ENCODE peak calls at places on chromosomes 2 and 18, in four cellular contexts. G, W, O and A are unnamed samples.

GRCh38 chr2:55115795-55116597 is 65.7 kb upstream of the RTN4 start:
- DNase-seq in G (no peak), W (no peak), O (peak), A (no peak)

GRCh38 chr2:163667064-163667887 is 68.5 kb downstream of the FIGN start:
- DNase-seq in G (peak), W (no peak), O (peak), A (no peak)

GRCh38 chr2:101859604-101860003 is 132.2 kb upstream of the IL1R2 start:
- DNase-seq in G (no peak), W (no peak), O (no peak), A (no peak)

GRCh38 chr2:28366496-28367282 is 26.0 kb upstream of the FOSL2 start:
- DNase-seq in G (no peak), W (peak), O (peak), A (no peak)

GRCh38 chr18:62033207-62033606 is 140.4 kb upstream of the RNF152 start:
- DNase-seq in G (no peak), W (peak), O (no peak), A (no peak)

GRCh38 chr18:74496508-74497307 is 545 bp downstream of the CNDP2 start:
- DNase-seq in G (peak), W (no peak), O (peak), A (no peak)

GRCh38 chr2:41829011-41829500 is 218.8 kb upstream of the PKDCC start:
- DNase-seq in G (no peak), W (no peak), O (no peak), A (no peak)

GRCh38 chr2:131031431-131031841 is 61.8 kb downstream of the FAM168B start:
- DNase-seq in G (no peak), W (no peak), O (no peak), A (no peak)

GRCh38 chr18:63266888-63267790 is 52.4 kb downstream of the BCL2 start:
- DNase-seq in G (no peak), W (no peak), O (no peak), A (no peak)

GRCh38 chr2:120912101-120912985 is 176.7 kb downstream of the GLI2 start:
- DNase-seq in G (peak), W (no peak), O (peak), A (peak)

GRCh38 chr2:111938392-111938791 is 40.0 kb downstream of the MERTK start:
- DNase-seq in G (no peak), W (no peak), O (no peak), A (no peak)

GRCh38 chr18:48835119-48835518 is 115.6 kb downstream of the SMAD7 start:
- DNase-seq in G (no peak), W (no peak), O (no peak), A (no peak)

GRCh38 chr2:28327963-28328922 is 64.4 kb upstream of the FOSL2 start:
- DNase-seq in G (peak), W (no peak), O (no peak), A (peak)

DNA sequence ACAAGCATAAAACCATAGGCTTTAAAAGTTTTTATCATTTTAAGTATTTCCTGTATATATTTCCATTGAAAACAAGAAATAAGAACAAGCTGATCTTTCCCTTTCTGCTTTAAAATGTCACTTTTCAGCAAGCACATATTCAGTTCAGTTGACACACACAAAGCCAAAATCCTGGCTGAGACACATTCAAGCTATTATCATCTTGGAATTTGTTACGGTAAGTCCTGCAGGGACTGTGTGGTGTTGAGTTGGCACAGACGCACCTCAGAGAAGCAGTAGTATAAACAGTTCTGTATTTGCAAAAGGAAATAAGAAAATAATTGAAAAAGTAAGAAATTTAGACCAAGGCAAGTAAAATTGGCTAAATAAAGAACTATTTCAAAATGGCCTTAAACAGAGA is 10.4 kb upstream of the DAW1 start:
- DNase-seq in G (no peak), W (no peak), O (no peak), A (no peak)
- H3K27ac ChIP-seq in G (no peak), W (no peak), O (no peak), A (peak)

DNA sequence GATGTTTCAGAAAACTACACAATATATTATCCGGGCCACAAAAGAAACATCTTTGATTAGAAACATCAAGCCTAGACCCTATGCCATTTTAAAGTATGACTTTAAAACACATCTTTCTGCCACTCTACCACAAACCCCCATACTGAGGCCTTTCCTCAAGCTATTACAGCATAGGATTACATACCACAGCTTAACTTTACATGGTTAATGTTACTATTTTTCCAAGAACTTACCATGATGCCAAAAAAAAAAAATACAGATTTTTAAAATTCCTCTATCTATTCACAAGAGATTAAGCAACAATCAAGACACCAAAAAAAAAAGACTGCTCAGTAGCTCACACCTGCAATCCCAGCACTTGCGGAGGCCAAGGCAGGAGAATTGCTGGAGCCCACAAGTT is 9.0 kb downstream of the NCKAP1 start:
- DNase-seq in G (no peak), W (no peak), O (no peak), A (no peak)
- H3K27ac ChIP-seq in G (no peak), W (no peak), O (no peak), A (no peak)

DNA sequence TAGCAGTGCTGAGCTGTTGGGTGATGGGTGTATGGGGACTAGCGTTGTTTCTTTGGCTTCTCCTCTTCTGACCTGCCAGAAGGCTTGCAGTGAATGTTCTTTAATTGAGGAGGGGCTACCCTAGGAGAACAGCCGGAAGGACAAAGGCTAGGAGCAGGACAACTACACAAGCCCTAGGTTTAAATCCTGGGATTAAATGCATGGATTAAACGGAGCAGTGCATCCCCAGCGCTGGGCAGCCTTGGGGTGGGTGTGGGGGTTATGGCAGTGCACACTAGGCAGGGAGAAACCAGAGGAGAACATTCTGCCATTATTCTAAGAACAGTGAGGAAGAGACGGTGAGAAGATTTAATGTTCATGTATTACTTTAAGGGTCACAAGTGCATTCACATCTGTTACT is 86.4 kb upstream of the MCFD2 start:
- DNase-seq in G (no peak), W (no peak), O (no peak), A (no peak)
- H3K27ac ChIP-seq in G (no peak), W (no peak), O (no peak), A (peak)

DNA sequence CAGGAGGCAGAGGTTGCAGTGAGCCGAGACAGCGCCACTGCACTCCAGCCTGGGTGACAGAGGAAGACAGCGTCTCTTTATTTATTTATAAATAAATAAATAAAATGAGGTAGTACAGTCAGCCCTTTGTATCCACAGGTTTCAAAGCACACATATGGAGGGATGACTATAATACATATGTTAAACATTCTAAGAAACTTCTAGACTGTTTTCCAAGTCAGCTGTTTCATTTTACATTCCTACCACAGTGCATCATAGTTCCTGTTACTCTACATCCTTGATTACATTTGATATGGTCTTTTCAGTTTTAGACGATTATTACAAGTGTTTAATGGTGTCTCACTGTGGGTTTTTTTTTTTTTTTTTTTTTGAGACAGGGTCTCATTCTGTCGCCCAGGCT is 157.6 kb downstream of the ATAD2B start:
- DNase-seq in G (no peak), W (no peak), O (no peak), A (no peak)
- H3K27ac ChIP-seq in G (no peak), W (no peak), O (no peak), A (no peak)